ENCODE peak calls at places on chromosome 13, in five cellular contexts. A, F, S, I and L are unnamed samples.

GRCh38 chr13:101624981-101625380 is 172.5 kb downstream of the ITGBL1 start:
- DNase-seq in A (no peak), F (no peak), S (no peak), I (no peak), L (no peak)

GRCh38 chr13:111970501-111971155 is 96.3 kb upstream of the SOX1 start:
- DNase-seq in A (no peak), F (no peak), S (no peak), I (no peak), L (no peak)

GRCh38 chr13:79417741-79418140 is 11.7 kb upstream of the RBM26 start:
- DNase-seq in A (no peak), F (no peak), S (no peak), I (no peak), L (no peak)

GRCh38 chr13:77692746-77693448 is 4.6 kb upstream of the SLAIN1 start:
- DNase-seq in A (no peak), F (no peak), S (no peak), I (no peak), L (no peak)

GRCh38 chr13:110911880-110912279 is 3.0 kb downstream of the ANKRD10 start:
- DNase-seq in A (no peak), F (no peak), S (no peak), I (no peak), L (peak)

GRCh38 chr13:26867451-26868067 is 107.0 kb upstream of the GPR12 start:
- DNase-seq in A (peak), F (no peak), S (no peak), I (peak), L (no peak)

GRCh38 chr13:79128158-79128557 is 277.9 kb downstream of the RBM26 start:
- DNase-seq in A (peak), F (no peak), S (peak), I (no peak), L (peak)

GRCh38 chr13:109734002-109734785 is 52.2 kb downstream of the IRS2 start:
- DNase-seq in A (no peak), F (no peak), S (no peak), I (peak), L (no peak)

GRCh38 chr13:97559981-97560380 is 126.0 kb downstream of the RAP2A start:
- DNase-seq in A (no peak), F (no peak), S (no peak), I (no peak), L (no peak)

GRCh38 chr13:38385152-38385891 is 35.7 kb downstream of the UFM1 start:
- DNase-seq in A (no peak), F (no peak), S (no peak), I (no peak), L (no peak)

GRCh38 chr13:112973577-112973951 is 4.5 kb downstream of the MCF2L start:
- DNase-seq in A (no peak), F (no peak), S (no peak), I (no peak), L (no peak)

GRCh38 chr13:72643339-72643989 is 84.0 kb downstream of the MZT1 start:
- DNase-seq in A (peak), F (no peak), S (peak), I (peak), L (no peak)

GRCh38 chr13:69319659-69320058 is 788.0 kb upstream of the ATXN8OS start:
- DNase-seq in A (no peak), F (no peak), S (no peak), I (no peak), L (no peak)

GRCh38 chr13:97307882-97308624 is 85.9 kb downstream of the MBNL2 start:
- DNase-seq in A (peak), F (no peak), S (no peak), I (no peak), L (no peak)